ENCODE peak calls at places on chromosomes 6 and 20, in six cellular contexts. T, M, J, B, H and W are unnamed samples.
A peak's percentile ranks its signal among the peaks of the same experiment; 100 is the strongest.

GRCh38 chr20:17960927-17961599 is 7.5 kb downstream of the SNX5 start:
- DNase-seq in B (no peak), H (no peak), T (no peak), J (no peak), M (no peak), W (peak; percentile 60)

GRCh38 chr20:22667198-22667597 is 82.8 kb upstream of the FOXA2 start:
- DNase-seq in B (no peak), H (no peak), M (no peak), T (no peak), J (no peak), W (no peak)

GRCh38 chr20:34222208-34222607 is 19.0 kb upstream of the ASIP start:
- DNase-seq in M (no peak), H (no peak), B (no peak), T (no peak), J (no peak), W (peak; percentile 95)

GRCh38 chr6:121142093-121142492 is 192.2 kb downstream of the TBC1D32 start:
- DNase-seq in B (no peak), J (no peak), M (no peak), T (no peak), H (no peak), W (peak; percentile 26)

GRCh38 chr6:127690092-127690491 is 113.1 kb downstream of the C6orf58 start:
- DNase-seq in M (no peak), T (no peak), B (no peak), H (no peak), J (no peak), W (peak; percentile 16)

GRCh38 chr6:105188251-105188650 is 8.4 kb upstream of the POPDC3 start:
- DNase-seq in H (no peak), B (no peak), J (no peak), T (no peak), M (no peak), W (no peak)

GRCh38 chr6:18477301-18477941 is 90.3 kb downstream of the RNF144B start:
- DNase-seq in J (no peak), M (no peak), B (no peak), H (no peak), T (no peak), W (no peak)

GRCh38 chr6:108771421-108771820 is 76.8 kb upstream of the ARMC2 start:
- DNase-seq in H (no peak), J (no peak), M (no peak), B (no peak), T (no peak), W (no peak)

GRCh38 chr6:30544666-30545272 is 11.5 kb downstream of the GNL1 start:
- DNase-seq in J (no peak), H (no peak), T (no peak), B (peak; percentile 27), M (no peak), W (peak; percentile 72)

GRCh38 chr6:22980446-22980845 is 411.1 kb downstream of the HDGFL1 start:
- DNase-seq in M (peak; percentile 17), T (no peak), H (no peak), J (no peak), B (no peak), W (peak; percentile 70)

GRCh38 chr20:63100926-63101699 is 94.3 kb upstream of the BHLHE23 start:
- DNase-seq in B (no peak), J (no peak), M (peak; percentile 34), T (peak; percentile 13), H (no peak), W (no peak)

GRCh38 chr6:129567374-129567773 is 142.6 kb downstream of the ARHGAP18 start:
- DNase-seq in B (peak; percentile 55), J (no peak), M (no peak), T (no peak), H (peak; percentile 51), W (peak; percentile 25)

GRCh38 chr6:156336096-156336495 is 441.1 kb upstream of the ARID1B start:
- DNase-seq in B (no peak), J (no peak), H (no peak), T (no peak), M (no peak), W (no peak)

GRCh38 chr6:28589952-28590340 is 64.3 kb downstream of the GPX5 start:
- DNase-seq in B (no peak), M (no peak), J (no peak), H (no peak), T (no peak), W (no peak)

GRCh38 chr20:24502661-24503060 is 33.2 kb downstream of the SYNDIG1 start:
- DNase-seq in J (no peak), T (no peak), M (no peak), H (no peak), B (no peak), W (no peak)

GRCh38 chr6:18893540-18894269 is 506.6 kb downstream of the RNF144B start:
- DNase-seq in H (no peak), T (no peak), J (no peak), M (no peak), B (no peak), W (no peak)